ENCODE peak calls at places on chromosomes 16 and 17, in eight cellular contexts. One of them, this sample, is unnamed.

GRCh38 chr17:79843475-79843916 is 4.3 kb upstream of the CBX4 start:
- DNase-seq in progenitor cell of endocrine pancreas: no peak
- DNase-seq in thoracic aorta: no peak
- DNase-seq in WTC11: no peak
- DNase-seq in cardiac muscle cell: no peak
- DNase-seq in dorsolateral prefrontal cortex: no peak
- DNase-seq in Peyer's patch: peak
- DNase-seq in RWPE1: no peak
- DNase-seq in this sample: no peak

GRCh38 chr16:1105888-1106620 is 10.0 kb upstream of the C1QTNF8 start:
- DNase-seq in dorsolateral prefrontal cortex: peak
- DNase-seq in cardiac muscle cell: peak
- DNase-seq in WTC11: peak
- DNase-seq in thoracic aorta: no peak
- DNase-seq in progenitor cell of endocrine pancreas: peak
- DNase-seq in RWPE1: peak
- DNase-seq in Peyer's patch: peak
- DNase-seq in this sample: no peak

GRCh38 chr17:2050871-2051387 is 4.0 kb upstream of the HIC1 start:
- DNase-seq in dorsolateral prefrontal cortex: no peak
- DNase-seq in progenitor cell of endocrine pancreas: no peak
- DNase-seq in thoracic aorta: no peak
- DNase-seq in Peyer's patch: no peak
- DNase-seq in RWPE1: no peak
- DNase-seq in cardiac muscle cell: peak
- DNase-seq in WTC11: no peak
- DNase-seq in this sample: no peak

GRCh38 chr16:89308391-89309333 is 91.2 kb downstream of the ZNF778 start:
- DNase-seq in RWPE1: no peak
- DNase-seq in Peyer's patch: no peak
- DNase-seq in dorsolateral prefrontal cortex: no peak
- DNase-seq in progenitor cell of endocrine pancreas: no peak
- DNase-seq in cardiac muscle cell: peak
- DNase-seq in thoracic aorta: no peak
- DNase-seq in WTC11: peak
- DNase-seq in this sample: no peak

GRCh38 chr16:19008245-19008644 is 24.5 kb downstream of the TMC7 start:
- DNase-seq in RWPE1: peak
- DNase-seq in thoracic aorta: no peak
- DNase-seq in cardiac muscle cell: no peak
- DNase-seq in dorsolateral prefrontal cortex: no peak
- DNase-seq in Peyer's patch: no peak
- DNase-seq in WTC11: peak
- DNase-seq in progenitor cell of endocrine pancreas: no peak
- DNase-seq in this sample: no peak

GRCh38 chr16:4660454-4661007 is 32.8 kb upstream of the NUDT16L1 start:
- DNase-seq in RWPE1: no peak
- DNase-seq in dorsolateral prefrontal cortex: peak
- DNase-seq in WTC11: no peak
- DNase-seq in Peyer's patch: no peak
- DNase-seq in progenitor cell of endocrine pancreas: no peak
- DNase-seq in thoracic aorta: no peak
- DNase-seq in cardiac muscle cell: peak
- DNase-seq in this sample: no peak

GRCh38 chr17:77881545-77881944 is 77.0 kb upstream of the TNRC6C start:
- DNase-seq in progenitor cell of endocrine pancreas: no peak
- DNase-seq in Peyer's patch: peak
- DNase-seq in WTC11: no peak
- DNase-seq in thoracic aorta: peak
- DNase-seq in RWPE1: no peak
- DNase-seq in dorsolateral prefrontal cortex: peak
- DNase-seq in cardiac muscle cell: no peak
- DNase-seq in this sample: no peak

GRCh38 chr16:11257131-11257938 is 1.3 kb upstream of the SOCS1 start:
- DNase-seq in progenitor cell of endocrine pancreas: peak
- DNase-seq in Peyer's patch: peak
- DNase-seq in WTC11: peak
- DNase-seq in thoracic aorta: no peak
- DNase-seq in RWPE1: peak
- DNase-seq in dorsolateral prefrontal cortex: peak
- DNase-seq in cardiac muscle cell: peak
- DNase-seq in this sample: no peak

GRCh38 chr16:87583453-87584131 is 18.7 kb upstream of the JPH3 start:
- DNase-seq in thoracic aorta: no peak
- DNase-seq in Peyer's patch: no peak
- DNase-seq in WTC11: no peak
- DNase-seq in progenitor cell of endocrine pancreas: no peak
- DNase-seq in dorsolateral prefrontal cortex: no peak
- DNase-seq in RWPE1: no peak
- DNase-seq in cardiac muscle cell: no peak
- DNase-seq in this sample: no peak

GRCh38 chr17:63476494-63476856 is 386 bp upstream of the ACE start:
- DNase-seq in cardiac muscle cell: peak
- DNase-seq in thoracic aorta: no peak
- DNase-seq in WTC11: peak
- DNase-seq in dorsolateral prefrontal cortex: no peak
- DNase-seq in progenitor cell of endocrine pancreas: peak
- DNase-seq in Peyer's patch: no peak
- DNase-seq in RWPE1: no peak
- DNase-seq in this sample: peak

GRCh38 chr17:66752411-66752810 is 82.5 kb upstream of the CACNG5 start:
- DNase-seq in thoracic aorta: no peak
- DNase-seq in progenitor cell of endocrine pancreas: no peak
- DNase-seq in WTC11: no peak
- DNase-seq in cardiac muscle cell: no peak
- DNase-seq in RWPE1: no peak
- DNase-seq in Peyer's patch: no peak
- DNase-seq in dorsolateral prefrontal cortex: no peak
- DNase-seq in this sample: no peak

GRCh38 chr17:31373150-31374082 is 18.1 kb upstream of the RAB11FIP4 start:
- DNase-seq in thoracic aorta: no peak
- DNase-seq in WTC11: no peak
- DNase-seq in Peyer's patch: no peak
- DNase-seq in dorsolateral prefrontal cortex: no peak
- DNase-seq in progenitor cell of endocrine pancreas: no peak
- DNase-seq in RWPE1: peak
- DNase-seq in cardiac muscle cell: no peak
- DNase-seq in this sample: no peak

GRCh38 chr17:17151962-17152361 is 54.2 kb downstream of the PLD6 start:
- DNase-seq in cardiac muscle cell: no peak
- DNase-seq in dorsolateral prefrontal cortex: peak
- DNase-seq in RWPE1: peak
- DNase-seq in progenitor cell of endocrine pancreas: no peak
- DNase-seq in thoracic aorta: peak
- DNase-seq in Peyer's patch: no peak
- DNase-seq in WTC11: no peak
- DNase-seq in this sample: no peak

GRCh38 chr17:32275060-32276042 is 9.7 kb downstream of the RHBDL3 start:
- DNase-seq in cardiac muscle cell: no peak
- DNase-seq in progenitor cell of endocrine pancreas: no peak
- DNase-seq in RWPE1: peak
- DNase-seq in WTC11: peak
- DNase-seq in dorsolateral prefrontal cortex: no peak
- DNase-seq in Peyer's patch: no peak
- DNase-seq in thoracic aorta: no peak
- DNase-seq in this sample: no peak

GRCh38 chr17:55735784-55736405 is 13.2 kb upstream of the TMEM100 start:
- DNase-seq in progenitor cell of endocrine pancreas: no peak
- DNase-seq in Peyer's patch: no peak
- DNase-seq in thoracic aorta: no peak
- DNase-seq in WTC11: peak
- DNase-seq in RWPE1: no peak
- DNase-seq in dorsolateral prefrontal cortex: no peak
- DNase-seq in cardiac muscle cell: peak
- DNase-seq in this sample: no peak

GRCh38 chr17:7133916-7134315 is 19.3 kb upstream of the ASGR2 start:
- DNase-seq in Peyer's patch: no peak
- DNase-seq in dorsolateral prefrontal cortex: no peak
- DNase-seq in thoracic aorta: no peak
- DNase-seq in cardiac muscle cell: no peak
- DNase-seq in progenitor cell of endocrine pancreas: no peak
- DNase-seq in WTC11: no peak
- DNase-seq in RWPE1: no peak
- DNase-seq in this sample: no peak

GRCh38 chr17:46782250-46782953 is 36.1 kb downstream of the WNT3 start:
- DNase-seq in thoracic aorta: no peak
- DNase-seq in WTC11: peak
- DNase-seq in cardiac muscle cell: peak
- DNase-seq in RWPE1: peak
- DNase-seq in dorsolateral prefrontal cortex: no peak
- DNase-seq in progenitor cell of endocrine pancreas: no peak
- DNase-seq in Peyer's patch: peak
- DNase-seq in this sample: no peak

GRCh38 chr17:27283057-27283456 is 10.9 kb upstream of the WSB1 start:
- DNase-seq in RWPE1: no peak
- DNase-seq in dorsolateral prefrontal cortex: no peak
- DNase-seq in cardiac muscle cell: no peak
- DNase-seq in thoracic aorta: no peak
- DNase-seq in Peyer's patch: no peak
- DNase-seq in WTC11: no peak
- DNase-seq in progenitor cell of endocrine pancreas: no peak
- DNase-seq in this sample: no peak

GRCh38 chr17:82835122-82835521 is 4.7 kb downstream of the ZNF750 start:
- DNase-seq in dorsolateral prefrontal cortex: no peak
- DNase-seq in RWPE1: no peak
- DNase-seq in progenitor cell of endocrine pancreas: no peak
- DNase-seq in cardiac muscle cell: no peak
- DNase-seq in WTC11: no peak
- DNase-seq in thoracic aorta: no peak
- DNase-seq in Peyer's patch: no peak
- DNase-seq in this sample: peak
- TF ChIP-seq CTCF in dorsolateral prefrontal cortex: no peak
- TF ChIP-seq CTCF in RWPE1: no peak
- TF ChIP-seq CTCF in progenitor cell of endocrine pancreas: no peak
- TF ChIP-seq CTCF in cardiac muscle cell: no peak
- TF ChIP-seq CTCF in WTC11: no peak
- TF ChIP-seq CTCF in thoracic aorta: no peak
- TF ChIP-seq CTCF in Peyer's patch: no peak
- TF ChIP-seq CTCF in this sample: no peak

GRCh38 chr17:177155-177554 is 4.3 kb downstream of the DOC2B start:
- DNase-seq in Peyer's patch: no peak
- DNase-seq in cardiac muscle cell: no peak
- DNase-seq in thoracic aorta: no peak
- DNase-seq in WTC11: no peak
- DNase-seq in RWPE1: no peak
- DNase-seq in dorsolateral prefrontal cortex: no peak
- DNase-seq in progenitor cell of endocrine pancreas: no peak
- DNase-seq in this sample: no peak
- TF ChIP-seq CTCF in Peyer's patch: no peak
- TF ChIP-seq CTCF in cardiac muscle cell: no peak
- TF ChIP-seq CTCF in thoracic aorta: no peak
- TF ChIP-seq CTCF in WTC11: no peak
- TF ChIP-seq CTCF in RWPE1: no peak
- TF ChIP-seq CTCF in dorsolateral prefrontal cortex: no peak
- TF ChIP-seq CTCF in progenitor cell of endocrine pancreas: no peak
- TF ChIP-seq CTCF in this sample: no peak

GRCh38 chr16:69522732-69523404 is 42.9 kb upstream of the NFAT5 start:
- DNase-seq in WTC11: no peak
- DNase-seq in dorsolateral prefrontal cortex: no peak
- DNase-seq in cardiac muscle cell: no peak
- DNase-seq in Peyer's patch: no peak
- DNase-seq in thoracic aorta: no peak
- DNase-seq in RWPE1: no peak
- DNase-seq in progenitor cell of endocrine pancreas: no peak
- DNase-seq in this sample: no peak

GRCh38 chr16:69531988-69532387 is 33.8 kb upstream of the NFAT5 start:
- DNase-seq in thoracic aorta: no peak
- DNase-seq in RWPE1: no peak
- DNase-seq in cardiac muscle cell: no peak
- DNase-seq in progenitor cell of endocrine pancreas: no peak
- DNase-seq in Peyer's patch: no peak
- DNase-seq in dorsolateral prefrontal cortex: no peak
- DNase-seq in WTC11: no peak
- DNase-seq in this sample: no peak

GRCh38 chr16:69522041-69522578 is 43.7 kb upstream of the NFAT5 start:
- DNase-seq in progenitor cell of endocrine pancreas: no peak
- DNase-seq in WTC11: no peak
- DNase-seq in thoracic aorta: no peak
- DNase-seq in cardiac muscle cell: no peak
- DNase-seq in dorsolateral prefrontal cortex: no peak
- DNase-seq in Peyer's patch: no peak
- DNase-seq in RWPE1: no peak
- DNase-seq in this sample: no peak

GRCh38 chr16:69523571-69523970 is 42.2 kb upstream of the NFAT5 start:
- DNase-seq in RWPE1: no peak
- DNase-seq in Peyer's patch: peak
- DNase-seq in dorsolateral prefrontal cortex: no peak
- DNase-seq in thoracic aorta: no peak
- DNase-seq in progenitor cell of endocrine pancreas: no peak
- DNase-seq in WTC11: no peak
- DNase-seq in cardiac muscle cell: no peak
- DNase-seq in this sample: no peak

GRCh38 chr16:69526831-69527655 is 38.7 kb upstream of the NFAT5 start:
- DNase-seq in thoracic aorta: no peak
- DNase-seq in WTC11: no peak
- DNase-seq in Peyer's patch: no peak
- DNase-seq in cardiac muscle cell: no peak
- DNase-seq in RWPE1: no peak
- DNase-seq in progenitor cell of endocrine pancreas: no peak
- DNase-seq in dorsolateral prefrontal cortex: no peak
- DNase-seq in this sample: no peak
- TF ChIP-seq CTCF in thoracic aorta: no peak
- TF ChIP-seq CTCF in WTC11: no peak
- TF ChIP-seq CTCF in Peyer's patch: no peak
- TF ChIP-seq CTCF in cardiac muscle cell: no peak
- TF ChIP-seq CTCF in RWPE1: no peak
- TF ChIP-seq CTCF in progenitor cell of endocrine pancreas: no peak
- TF ChIP-seq CTCF in dorsolateral prefrontal cortex: no peak
- TF ChIP-seq CTCF in this sample: peak

DNA sequence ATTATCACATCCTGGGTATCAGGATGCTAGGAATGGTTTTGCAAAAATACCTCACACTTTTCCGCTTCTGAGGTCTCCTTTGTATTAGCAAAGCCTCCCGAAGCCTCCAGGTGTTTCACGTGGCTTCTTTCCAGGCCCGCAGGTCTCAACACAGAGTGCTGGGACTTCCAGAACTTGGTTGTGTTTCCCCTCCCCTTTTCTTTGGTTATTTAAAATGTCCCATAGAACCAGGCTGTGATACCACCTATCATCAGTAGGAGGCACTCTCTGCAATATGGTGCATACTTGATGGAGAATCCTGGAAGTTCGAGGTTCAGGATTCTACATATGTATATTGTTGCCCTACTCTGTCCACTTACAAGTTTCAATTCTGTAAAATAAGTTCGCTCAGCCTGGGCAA is 28.8 kb downstream of the ATP2C2 start:
- DNase-seq in progenitor cell of endocrine pancreas: no peak
- DNase-seq in RWPE1: no peak
- DNase-seq in dorsolateral prefrontal cortex: no peak
- DNase-seq in Peyer's patch: no peak
- DNase-seq in cardiac muscle cell: no peak
- DNase-seq in WTC11: no peak
- DNase-seq in thoracic aorta: no peak
- DNase-seq in this sample: peak
- TF ChIP-seq CTCF in progenitor cell of endocrine pancreas: peak
- TF ChIP-seq CTCF in RWPE1: peak
- TF ChIP-seq CTCF in dorsolateral prefrontal cortex: no peak
- TF ChIP-seq CTCF in Peyer's patch: no peak
- TF ChIP-seq CTCF in cardiac muscle cell: peak
- TF ChIP-seq CTCF in WTC11: peak
- TF ChIP-seq CTCF in thoracic aorta: no peak
- TF ChIP-seq CTCF in this sample: peak